ENCODE peak calls at places on chromosome 15, in ten cellular contexts. R is germinal center; S is NCI-H345; G is CD8-positive, alpha-beta T cell; N is GM12892; I is anterior cingulate cortex; Q is cardiac septum; C is astrocyte of the spinal cord; L is DMS153; M is GM04503. Z is an unnamed sample.

GRCh38 chr15:80694624-80695098 is 449 bp upstream of the ABHD17C start:
- DNase-seq in R (no peak), S (peak; percentile 66), G (peak; percentile 57), N (peak; percentile 42), I (no peak), Q (no peak), C (no peak), L (no peak), M (no peak), Z (peak; percentile 91)

GRCh38 chr15:62775932-62776331 is 266.6 kb upstream of the TPM1 start:
- DNase-seq in R (no peak), S (no peak), G (no peak), N (no peak), I (no peak), Q (no peak), C (no peak), L (no peak), M (no peak), Z (no peak)

GRCh38 chr15:90376789-90377188 is 11.3 kb upstream of the IQGAP1 start:
- DNase-seq in R (no peak), S (no peak), G (peak; percentile 76), N (no peak), I (no peak), Q (no peak), C (no peak), L (no peak), M (no peak), Z (no peak)

GRCh38 chr15:62790531-62790930 is 252.0 kb upstream of the TPM1 start:
- DNase-seq in R (no peak), S (no peak), G (no peak), N (no peak), I (no peak), Q (no peak), C (no peak), L (no peak), M (no peak), Z (no peak)

GRCh38 chr15:37099321-37100108 is 834 bp downstream of the MEIS2 start:
- DNase-seq in R (no peak), S (peak; percentile 21), G (no peak), N (no peak), I (no peak), Q (no peak), C (peak; percentile 53), L (no peak), M (no peak), Z (peak; percentile 88)

GRCh38 chr15:82646250-82647044 is 716 bp downstream of the CPEB1 start:
- DNase-seq in R (no peak), S (peak; percentile 62), G (no peak), N (no peak), I (peak; percentile 31), Q (no peak), C (no peak), L (no peak), M (no peak), Z (no peak)

GRCh38 chr15:61318276-61318675 is 89.2 kb upstream of the RORA start:
- DNase-seq in R (no peak), S (no peak), G (no peak), N (no peak), I (no peak), Q (no peak), C (no peak), L (peak; percentile 87), M (no peak), Z (no peak)

GRCh38 chr15:41659190-41659589 is 1.0 kb upstream of the MGA start:
- DNase-seq in R (no peak), S (no peak), G (no peak), N (no peak), I (no peak), Q (no peak), C (no peak), L (no peak), M (no peak), Z (peak; percentile 25)

GRCh38 chr15:78077860-78078187 is 313 bp upstream of the TBC1D2B start:
- DNase-seq in R (no peak), S (no peak), G (no peak), N (no peak), I (no peak), Q (no peak), C (no peak), L (peak; percentile 24), M (no peak), Z (no peak)

GRCh38 chr15:40002295-40002694 is 36.7 kb downstream of the SRP14 start:
- DNase-seq in R (no peak), S (no peak), G (no peak), N (no peak), I (no peak), Q (no peak), C (peak; percentile 23), L (no peak), M (no peak), Z (no peak)

GRCh38 chr15:38176155-38176554 is 76.5 kb upstream of the SPRED1 start:
- DNase-seq in R (no peak), S (no peak), G (no peak), N (no peak), I (no peak), Q (no peak), C (peak; percentile 83), L (no peak), M (no peak), Z (no peak)

GRCh38 chr15:45521596-45522167 is 873 bp downstream of the SLC30A4 start:
- DNase-seq in R (peak; percentile 50), S (no peak), G (peak; percentile 49), N (no peak), I (no peak), Q (no peak), C (peak; percentile 22), L (no peak), M (no peak), Z (peak; percentile 82)

GRCh38 chr15:29674661-29675533 is 147.4 kb downstream of the TJP1 start:
- DNase-seq in R (no peak), S (no peak), G (no peak), N (no peak), I (no peak), Q (no peak), C (peak; percentile 72), L (no peak), M (no peak), Z (peak; percentile 96)

GRCh38 chr15:92891533-92892200 is 8.5 kb upstream of the CHD2 start:
- DNase-seq in R (no peak), S (no peak), G (no peak), N (no peak), I (no peak), Q (no peak), C (no peak), L (no peak), M (no peak), Z (no peak)